ENCODE peak calls at places on chromosomes 16 and 17, in six cellular contexts. W is GM12891; I is heart right ventricle; Y is HCT116; G is activated CD4-positive, alpha-beta T cell treated with anti-CD3 and anti-CD28 coated beads for 24 hours; B is Caki2. O is an unnamed sample.

GRCh38 chr17:44159519-44160210 is 10.8 kb upstream of the ASB16 start:
- DNase-seq in W (no peak), I (no peak), Y (no peak), G (no peak), B (peak; percentile 24), O (no peak)

GRCh38 chr16:31458073-31458834 is 1.0 kb upstream of the ARMC5 start:
- DNase-seq in W (peak; percentile 59), I (peak; percentile 59), Y (no peak), G (peak; percentile 33), B (peak; percentile 68), O (peak; percentile 75)

GRCh38 chr17:4175921-4176802 is 33.2 kb downstream of the CYB5D2 start:
- DNase-seq in W (no peak), I (no peak), Y (no peak), G (no peak), B (no peak), O (no peak)

GRCh38 chr17:15943971-15944719 is 785 bp upstream of the ADORA2B start:
- DNase-seq in W (no peak), I (no peak), Y (no peak), G (no peak), B (no peak), O (no peak)

GRCh38 chr17:40458001-40458791 is 14.9 kb downstream of the IGFBP4 start:
- DNase-seq in W (no peak), I (peak; percentile 38), Y (no peak), G (no peak), B (no peak), O (peak; percentile 74)

GRCh38 chr17:27622160-27622559 is 8.8 kb upstream of the LGALS9 start:
- DNase-seq in W (no peak), I (no peak), Y (no peak), G (no peak), B (no peak), O (no peak)

GRCh38 chr17:10579270-10579669 is 29.8 kb upstream of the MYH2 start:
- DNase-seq in W (no peak), I (no peak), Y (no peak), G (no peak), B (no peak), O (no peak)

GRCh38 chr17:77473615-77474226 is 333.0 kb downstream of the SEC14L1 start:
- DNase-seq in W (no peak), I (no peak), Y (peak; percentile 71), G (no peak), B (no peak), O (no peak)

GRCh38 chr17:83055911-83056582 is 23.4 kb upstream of the METRNL start:
- DNase-seq in W (no peak), I (no peak), Y (no peak), G (no peak), B (peak; percentile 67), O (no peak)

GRCh38 chr16:15054357-15055140 is 1.3 kb downstream of the NTAN1 start:
- DNase-seq in W (no peak), I (no peak), Y (no peak), G (no peak), B (no peak), O (no peak)

GRCh38 chr16:80071964-80072363 is 468.8 kb upstream of the DYNLRB2 start:
- DNase-seq in W (no peak), I (no peak), Y (no peak), G (no peak), B (no peak), O (no peak)

GRCh38 chr17:51258756-51259573 is 884 bp downstream of the MBTD1 start:
- DNase-seq in W (no peak), I (peak; percentile 22), Y (no peak), G (no peak), B (peak; percentile 19), O (no peak)

GRCh38 chr16:54867302-54867832 is 63.3 kb upstream of the IRX5 start:
- DNase-seq in W (no peak), I (no peak), Y (no peak), G (no peak), B (no peak), O (no peak)

GRCh38 chr17:33709881-33710280 is 416.8 kb upstream of the ASIC2 start:
- DNase-seq in W (no peak), I (no peak), Y (no peak), G (no peak), B (no peak), O (no peak)

GRCh38 chr17:58960068-58960467 is 146.6 kb downstream of the TRIM37 start:
- DNase-seq in W (no peak), I (no peak), Y (peak; percentile 63), G (no peak), B (peak; percentile 56), O (no peak)

GRCh38 chr16:77675464-77676324 is 46.6 kb upstream of the NUDT7 start:
- DNase-seq in W (peak; percentile 51), I (peak; percentile 71), Y (peak; percentile 63), G (peak; percentile 9), B (peak; percentile 48), O (peak; percentile 37)

O was measured in left ventricle myocardium superior.